ENCODE peak calls at places on chromosomes 2 and 18, in five cellular contexts. One of them, this sample, is unnamed.

GRCh38 chr18:75527848-75528247 is 100.3 kb upstream of the SMIM21 start:
- DNase-seq in HCT116: no peak
- DNase-seq in dermis blood vessel endothelial cell: no peak
- DNase-seq in AG04449: no peak
- DNase-seq in activated T-helper 1 cell treated with anti-CD3 and anti-CD28 coated beads, Interleukin-2, amount 50 U/mL, for 16 hours: no peak
- DNase-seq in this sample: no peak

GRCh38 chr2:62074233-62074632 is 121.7 kb upstream of the B3GNT2 start:
- DNase-seq in dermis blood vessel endothelial cell: no peak
- DNase-seq in AG04449: no peak
- DNase-seq in activated T-helper 1 cell treated with anti-CD3 and anti-CD28 coated beads, Interleukin-2, amount 50 U/mL, for 16 hours: no peak
- DNase-seq in HCT116: no peak
- DNase-seq in this sample: no peak

GRCh38 chr2:238155051-238155760 is 3.6 kb upstream of the ERFE start:
- DNase-seq in activated T-helper 1 cell treated with anti-CD3 and anti-CD28 coated beads, Interleukin-2, amount 50 U/mL, for 16 hours: no peak
- DNase-seq in AG04449: peak; percentile 37
- DNase-seq in dermis blood vessel endothelial cell: no peak
- DNase-seq in HCT116: no peak
- DNase-seq in this sample: no peak

GRCh38 chr18:62332964-62333695 is 8.0 kb downstream of the TNFRSF11A start:
- DNase-seq in activated T-helper 1 cell treated with anti-CD3 and anti-CD28 coated beads, Interleukin-2, amount 50 U/mL, for 16 hours: no peak
- DNase-seq in HCT116: no peak
- DNase-seq in dermis blood vessel endothelial cell: no peak
- DNase-seq in AG04449: no peak
- DNase-seq in this sample: no peak

GRCh38 chr2:132609101-132609890 is 60.7 kb downstream of the LYPD1 start:
- DNase-seq in activated T-helper 1 cell treated with anti-CD3 and anti-CD28 coated beads, Interleukin-2, amount 50 U/mL, for 16 hours: no peak
- DNase-seq in AG04449: no peak
- DNase-seq in HCT116: no peak
- DNase-seq in dermis blood vessel endothelial cell: no peak
- DNase-seq in this sample: no peak

GRCh38 chr2:159613515-159614336 is 2.6 kb downstream of the BAZ2B start:
- DNase-seq in AG04449: no peak
- DNase-seq in HCT116: no peak
- DNase-seq in activated T-helper 1 cell treated with anti-CD3 and anti-CD28 coated beads, Interleukin-2, amount 50 U/mL, for 16 hours: no peak
- DNase-seq in dermis blood vessel endothelial cell: peak; percentile 64
- DNase-seq in this sample: peak; percentile 35

GRCh38 chr2:240664622-240665021 is 18.1 kb downstream of the AQP12B start:
- DNase-seq in dermis blood vessel endothelial cell: no peak
- DNase-seq in HCT116: no peak
- DNase-seq in AG04449: no peak
- DNase-seq in activated T-helper 1 cell treated with anti-CD3 and anti-CD28 coated beads, Interleukin-2, amount 50 U/mL, for 16 hours: no peak
- DNase-seq in this sample: no peak

GRCh38 chr2:241507430-241508239 is 749 bp downstream of the STK25 start:
- DNase-seq in HCT116: no peak
- DNase-seq in activated T-helper 1 cell treated with anti-CD3 and anti-CD28 coated beads, Interleukin-2, amount 50 U/mL, for 16 hours: peak; percentile 16
- DNase-seq in AG04449: no peak
- DNase-seq in dermis blood vessel endothelial cell: peak; percentile 71
- DNase-seq in this sample: no peak

GRCh38 chr18:332721-333513 is 65.1 kb upstream of the THOC1 start:
- DNase-seq in AG04449: no peak
- DNase-seq in dermis blood vessel endothelial cell: no peak
- DNase-seq in HCT116: no peak
- DNase-seq in activated T-helper 1 cell treated with anti-CD3 and anti-CD28 coated beads, Interleukin-2, amount 50 U/mL, for 16 hours: no peak
- DNase-seq in this sample: peak; percentile 42

GRCh38 chr18:3793545-3793944 is 343.6 kb downstream of the TGIF1 start:
- DNase-seq in AG04449: no peak
- DNase-seq in activated T-helper 1 cell treated with anti-CD3 and anti-CD28 coated beads, Interleukin-2, amount 50 U/mL, for 16 hours: no peak
- DNase-seq in HCT116: no peak
- DNase-seq in dermis blood vessel endothelial cell: peak; percentile 49
- DNase-seq in this sample: no peak

GRCh38 chr2:224973112-224974016 is 68.9 kb downstream of the DOCK10 start:
- DNase-seq in dermis blood vessel endothelial cell: no peak
- DNase-seq in HCT116: no peak
- DNase-seq in AG04449: no peak
- DNase-seq in activated T-helper 1 cell treated with anti-CD3 and anti-CD28 coated beads, Interleukin-2, amount 50 U/mL, for 16 hours: no peak
- DNase-seq in this sample: no peak

GRCh38 chr2:121570036-121570664 is 39.5 kb downstream of the RNU4ATAC start:
- DNase-seq in AG04449: no peak
- DNase-seq in dermis blood vessel endothelial cell: no peak
- DNase-seq in activated T-helper 1 cell treated with anti-CD3 and anti-CD28 coated beads, Interleukin-2, amount 50 U/mL, for 16 hours: no peak
- DNase-seq in HCT116: no peak
- DNase-seq in this sample: peak; percentile 18

GRCh38 chr18:39453882-39454281 is 1888.3 kb upstream of the CELF4 start:
- DNase-seq in activated T-helper 1 cell treated with anti-CD3 and anti-CD28 coated beads, Interleukin-2, amount 50 U/mL, for 16 hours: no peak
- DNase-seq in dermis blood vessel endothelial cell: peak; percentile 98
- DNase-seq in HCT116: no peak
- DNase-seq in AG04449: no peak
- DNase-seq in this sample: peak; percentile 63

GRCh38 chr2:98538280-98539041 is 69.9 kb downstream of the COA5 start:
- DNase-seq in HCT116: no peak
- DNase-seq in activated T-helper 1 cell treated with anti-CD3 and anti-CD28 coated beads, Interleukin-2, amount 50 U/mL, for 16 hours: no peak
- DNase-seq in AG04449: peak; percentile 28
- DNase-seq in dermis blood vessel endothelial cell: no peak
- DNase-seq in this sample: peak; percentile 44

GRCh38 chr2:240467659-240468299 is 32.3 kb downstream of the GPC1 start:
- DNase-seq in activated T-helper 1 cell treated with anti-CD3 and anti-CD28 coated beads, Interleukin-2, amount 50 U/mL, for 16 hours: no peak
- DNase-seq in dermis blood vessel endothelial cell: no peak
- DNase-seq in AG04449: no peak
- DNase-seq in HCT116: no peak
- DNase-seq in this sample: peak; percentile 18

GRCh38 chr2:166612214-166612613 is 118.2 kb upstream of the SCN7A start:
- DNase-seq in HCT116: no peak
- DNase-seq in dermis blood vessel endothelial cell: no peak
- DNase-seq in AG04449: no peak
- DNase-seq in activated T-helper 1 cell treated with anti-CD3 and anti-CD28 coated beads, Interleukin-2, amount 50 U/mL, for 16 hours: no peak
- DNase-seq in this sample: no peak

GRCh38 chr2:235098273-235098672 is 146.5 kb downstream of the SH3BP4 start:
- DNase-seq in dermis blood vessel endothelial cell: no peak
- DNase-seq in HCT116: no peak
- DNase-seq in activated T-helper 1 cell treated with anti-CD3 and anti-CD28 coated beads, Interleukin-2, amount 50 U/mL, for 16 hours: no peak
- DNase-seq in AG04449: no peak
- DNase-seq in this sample: no peak

GRCh38 chr2:44429034-44429433 is 67.3 kb downstream of the CAMKMT start:
- DNase-seq in AG04449: peak; percentile 57
- DNase-seq in HCT116: no peak
- DNase-seq in activated T-helper 1 cell treated with anti-CD3 and anti-CD28 coated beads, Interleukin-2, amount 50 U/mL, for 16 hours: no peak
- DNase-seq in dermis blood vessel endothelial cell: no peak
- DNase-seq in this sample: no peak

GRCh38 chr2:214395040-214395439 is 15.8 kb upstream of the VWC2L start:
- DNase-seq in dermis blood vessel endothelial cell: no peak
- DNase-seq in activated T-helper 1 cell treated with anti-CD3 and anti-CD28 coated beads, Interleukin-2, amount 50 U/mL, for 16 hours: no peak
- DNase-seq in HCT116: no peak
- DNase-seq in AG04449: no peak
- DNase-seq in this sample: no peak

GRCh38 chr2:160794926-160795325 is 301.3 kb upstream of the RBMS1 start:
- DNase-seq in AG04449: no peak
- DNase-seq in HCT116: no peak
- DNase-seq in activated T-helper 1 cell treated with anti-CD3 and anti-CD28 coated beads, Interleukin-2, amount 50 U/mL, for 16 hours: no peak
- DNase-seq in dermis blood vessel endothelial cell: no peak
- DNase-seq in this sample: no peak

GRCh38 chr2:37471994-37472393 is 127.6 kb downstream of the QPCT start:
- DNase-seq in dermis blood vessel endothelial cell: no peak
- DNase-seq in activated T-helper 1 cell treated with anti-CD3 and anti-CD28 coated beads, Interleukin-2, amount 50 U/mL, for 16 hours: no peak
- DNase-seq in HCT116: no peak
- DNase-seq in AG04449: no peak
- DNase-seq in this sample: no peak